ENCODE peak calls at places on chromosomes 2 and 18, in seven cellular contexts. Y, L, M, R, F, B and U are unnamed samples.

GRCh38 chr2:174340400-174341300 is 5.9 kb downstream of the SP9 start:
- DNase-seq in R (no peak), B (no peak), M (no peak), F (peak), L (no peak), Y (no peak), U (no peak)

GRCh38 chr2:172095905-172096660 is 6.6 kb downstream of the DLX2 start:
- DNase-seq in R (no peak), M (no peak), B (peak), F (peak), L (no peak), Y (no peak), U (no peak)

GRCh38 chr2:174681099-174681982 is 82.9 kb downstream of the CHRNA1 start:
- DNase-seq in R (no peak), B (peak), L (no peak), F (no peak), Y (no peak), M (no peak), U (no peak)

GRCh38 chr18:27713037-27713726 is 463.7 kb downstream of the CDH2 start:
- DNase-seq in B (peak), R (no peak), Y (no peak), M (no peak), L (no peak), F (peak), U (no peak)

GRCh38 chr2:240816584-240817495 is 3.2 kb downstream of the KIF1A start:
- DNase-seq in M (no peak), F (no peak), Y (no peak), B (no peak), L (peak), R (no peak), U (peak)

GRCh38 chr18:32848836-32849235 is 76.0 kb upstream of the KLHL14 start:
- DNase-seq in R (no peak), B (no peak), L (no peak), F (no peak), Y (no peak), M (no peak), U (no peak)

GRCh38 chr2:75310915-75311314 is 111.6 kb upstream of the TACR1 start:
- DNase-seq in F (no peak), R (no peak), L (no peak), Y (no peak), M (no peak), B (no peak), U (no peak)

GRCh38 chr2:239593455-239593854 is 192.6 kb upstream of the HDAC4 start:
- DNase-seq in Y (no peak), B (no peak), L (peak), M (no peak), F (no peak), R (no peak), U (no peak)

GRCh38 chr2:149787206-149787605 is 199.6 kb upstream of the MMADHC start:
- DNase-seq in R (no peak), F (no peak), M (no peak), B (no peak), Y (no peak), L (no peak), U (no peak)

GRCh38 chr2:49248506-49248905 is 94.2 kb upstream of the FSHR start:
- DNase-seq in L (no peak), R (no peak), F (no peak), M (no peak), Y (no peak), B (no peak), U (no peak)

GRCh38 chr2:118923371-118923770 is 18.6 kb upstream of the MARCO start:
- DNase-seq in B (no peak), Y (no peak), F (no peak), M (no peak), L (no peak), R (no peak), U (no peak)

GRCh38 chr2:74186038-74186437 is 7.4 kb upstream of the MOB1A start:
- DNase-seq in B (no peak), L (no peak), R (peak), M (no peak), F (no peak), Y (no peak), U (no peak)

GRCh38 chr18:79818036-79818435 is 20.3 kb downstream of the KCNG2 start:
- DNase-seq in R (no peak), L (no peak), B (no peak), Y (no peak), F (no peak), M (no peak), U (no peak)

GRCh38 chr18:21656402-21656801 is 44.3 kb downstream of the SNRPD1 start:
- DNase-seq in Y (no peak), B (no peak), F (no peak), R (no peak), M (no peak), L (no peak), U (no peak)

GRCh38 chr2:236679906-236680305 is 110.3 kb downstream of the ACKR3 start:
- DNase-seq in L (no peak), Y (no peak), B (no peak), M (no peak), F (no peak), R (no peak), U (no peak)

GRCh38 chr18:63298393-63299015 is 21.1 kb downstream of the BCL2 start:
- DNase-seq in F (no peak), R (no peak), Y (no peak), B (no peak), L (no peak), M (no peak), U (no peak)

GRCh38 chr2:8659092-8659734 is 22.6 kb upstream of the ID2 start:
- DNase-seq in M (no peak), B (no peak), F (no peak), L (no peak), R (no peak), Y (no peak), U (peak)

GRCh38 chr18:13107074-13107473 is 111.5 kb upstream of the LDLRAD4 start:
- DNase-seq in R (no peak), F (no peak), M (no peak), B (no peak), Y (no peak), L (no peak), U (no peak)

GRCh38 chr2:12658287-12658945 is 58.3 kb upstream of the TRIB2 start:
- DNase-seq in R (no peak), Y (no peak), F (no peak), M (no peak), B (no peak), L (no peak), U (no peak)